ENCODE peak calls at places on chromosome 11, in six cellular contexts. H is stromal cell of bone marrow; S is neuronal stem cell; M is effector memory CD4-positive, alpha-beta T cell; J is activated T-cell treated with anti-CD3 and anti-CD28 coated beads, Interleukin-2, amount 50 U/mL, for 1 hour; U is T-helper 2 cell. Y is an unnamed sample.

GRCh38 chr11:76455331-76455730 is 10.5 kb downstream of the EMSY start:
- DNase-seq in M (no peak), S (peak; percentile 94), U (no peak), J (no peak), H (no peak), Y (no peak)

GRCh38 chr11:101508370-101508769 is 75.4 kb downstream of the TRPC6 start:
- DNase-seq in J (no peak), S (no peak), H (no peak), U (no peak), M (no peak), Y (no peak)

GRCh38 chr11:20874358-20874757 is 205.0 kb downstream of the NELL1 start:
- DNase-seq in J (no peak), M (no peak), S (no peak), H (no peak), U (no peak), Y (no peak)

GRCh38 chr11:33157103-33158027 is 3.9 kb downstream of the CSTF3 start:
- DNase-seq in U (no peak), J (no peak), S (no peak), M (no peak), H (no peak), Y (no peak)

GRCh38 chr11:93100211-93100610 is 97.6 kb downstream of the SLC36A4 start:
- DNase-seq in U (no peak), J (no peak), M (no peak), S (no peak), H (peak; percentile 60), Y (no peak)

GRCh38 chr11:102615077-102615893 is 9.8 kb downstream of the MMP20 start:
- DNase-seq in M (no peak), J (no peak), H (no peak), S (no peak), U (no peak), Y (no peak)

GRCh38 chr11:73983764-73984543 is 1.3 kb upstream of the UCP2 start:
- DNase-seq in U (no peak), H (no peak), J (no peak), S (no peak), M (no peak), Y (no peak)

GRCh38 chr11:128956401-128957203 is 13.9 kb upstream of the TP53AIP1 start:
- DNase-seq in S (peak; percentile 67), M (no peak), H (peak; percentile 45), U (no peak), J (no peak), Y (no peak)

GRCh38 chr11:62600367-62601113 is 1.1 kb downstream of the MTA2 start:
- DNase-seq in J (no peak), U (no peak), S (no peak), M (no peak), H (no peak), Y (no peak)

GRCh38 chr11:28697920-28698827 is 590.0 kb downstream of the METTL15 start:
- DNase-seq in S (peak; percentile 81), U (no peak), J (no peak), M (no peak), H (no peak), Y (peak; percentile 22)

GRCh38 chr11:94583885-94584500 is 16.8 kb downstream of the PIWIL4 start:
- DNase-seq in J (no peak), M (no peak), U (no peak), S (no peak), H (no peak), Y (no peak)

GRCh38 chr11:71454470-71455113 is 1.6 kb downstream of the NADSYN1 start:
- DNase-seq in S (no peak), U (peak; percentile 22), H (no peak), J (peak; percentile 41), M (no peak), Y (no peak)

GRCh38 chr11:92662580-92662979 is 306.9 kb upstream of the MTNR1B start:
- DNase-seq in S (no peak), H (no peak), M (no peak), U (no peak), J (no peak), Y (no peak)

GRCh38 chr11:78131956-78132355 is 7.5 kb downstream of the ALG8 start:
- DNase-seq in S (no peak), U (no peak), J (no peak), H (peak; percentile 12), M (no peak), Y (no peak)

GRCh38 chr11:70399681-70400112 is 1.4 kb downstream of the CTTN start:
- DNase-seq in U (no peak), J (no peak), M (no peak), H (peak; percentile 95), S (no peak), Y (no peak)

GRCh38 chr11:69149646-69150045 is 6.1 kb upstream of the SMIM38 start:
- DNase-seq in S (no peak), U (no peak), J (no peak), M (no peak), H (no peak), Y (no peak)

GRCh38 chr11:67392182-67392715 is 463 bp downstream of the RAD9A start:
- DNase-seq in J (no peak), M (no peak), H (no peak), U (no peak), S (no peak), Y (no peak)

GRCh38 chr11:86288776-86289507 is 13.1 kb upstream of the HIKESHI start:
- DNase-seq in J (no peak), S (no peak), H (no peak), U (no peak), M (no peak), Y (no peak)

GRCh38 chr11:46299425-46300067 is 22.1 kb downstream of the CREB3L1 start:
- DNase-seq in U (no peak), H (no peak), J (no peak), S (no peak), M (no peak), Y (no peak)

GRCh38 chr11:131906963-131907362 is 536.5 kb downstream of the NTM start:
- DNase-seq in J (no peak), M (no peak), H (no peak), S (no peak), U (no peak), Y (no peak)

GRCh38 chr11:118211006-118211405 is 13.8 kb downstream of the JAML start:
- DNase-seq in H (peak; percentile 32), S (peak; percentile 50), U (no peak), J (no peak), M (no peak), Y (no peak)

GRCh38 chr11:18091731-18092130 is 14.2 kb downstream of the SAAL1 start:
- DNase-seq in U (no peak), H (no peak), S (no peak), J (no peak), M (no peak), Y (no peak)

GRCh38 chr11:74380746-74381439 is 17.3 kb downstream of the PGM2L1 start:
- DNase-seq in M (no peak), J (no peak), S (no peak), U (no peak), H (no peak), Y (no peak)

GRCh38 chr11:111446404-111447152 is 65.6 kb downstream of the BTG4 start:
- DNase-seq in U (peak; percentile 62), M (peak; percentile 63), S (peak; percentile 74), J (peak; percentile 60), H (peak; percentile 73), Y (peak; percentile 59)

GRCh38 chr11:32006799-32007388 is 84.0 kb upstream of the RCN1 start:
- DNase-seq in S (peak; percentile 48), J (no peak), H (peak; percentile 30), U (no peak), M (no peak), Y (no peak)

GRCh38 chr11:26572770-26573402 is 823 bp upstream of the MUC15 start:
- DNase-seq in J (no peak), M (no peak), U (no peak), H (no peak), S (peak; percentile 8), Y (no peak)

GRCh38 chr11:58594826-58595225 is 16.0 kb downstream of the ZFP91 start:
- DNase-seq in J (no peak), M (no peak), U (no peak), H (no peak), S (no peak), Y (no peak)

GRCh38 chr11:110538154-110538553 is 108.4 kb downstream of the FDX1 start:
- DNase-seq in S (no peak), H (no peak), J (no peak), U (no peak), M (no peak), Y (no peak)

GRCh38 chr11:13012037-13012693 is 3.0 kb downstream of the RASSF10 start:
- DNase-seq in U (no peak), M (no peak), J (no peak), S (peak; percentile 62), H (no peak), Y (no peak)

GRCh38 chr11:119567667-119568582 is 145.0 kb upstream of the THY1 start:
- DNase-seq in J (no peak), S (no peak), U (no peak), H (peak; percentile 82), M (no peak), Y (no peak)